ENCODE peak calls at places on chromosomes 6 and 20, in four cellular contexts. One of them, this sample, is unnamed.

GRCh38 chr20:3461911-3462677 is 8.7 kb upstream of the ATRN start:
- DNase-seq in endodermal cell: no peak
- DNase-seq in brain microvascular endothelial cell: no peak
- DNase-seq in coronary artery: no peak
- DNase-seq in this sample: no peak

GRCh38 chr6:170285482-170285881 is 5.4 kb downstream of the DLL1 start:
- DNase-seq in endodermal cell: no peak
- DNase-seq in coronary artery: no peak
- DNase-seq in brain microvascular endothelial cell: no peak
- DNase-seq in this sample: no peak

GRCh38 chr6:81727876-81728517 is 24.5 kb downstream of the TENT5A start:
- DNase-seq in coronary artery: no peak
- DNase-seq in brain microvascular endothelial cell: no peak
- DNase-seq in endodermal cell: no peak
- DNase-seq in this sample: no peak

GRCh38 chr6:137894779-137895385 is 27.8 kb downstream of the TNFAIP3 start:
- DNase-seq in coronary artery: no peak
- DNase-seq in brain microvascular endothelial cell: no peak
- DNase-seq in endodermal cell: no peak
- DNase-seq in this sample: no peak

GRCh38 chr6:30071081-30071818 is 4.3 kb downstream of the PPP1R11 start:
- DNase-seq in endodermal cell: peak
- DNase-seq in coronary artery: no peak
- DNase-seq in brain microvascular endothelial cell: peak
- DNase-seq in this sample: no peak

GRCh38 chr20:48706710-48707339 is 121.0 kb downstream of the PREX1 start:
- DNase-seq in coronary artery: peak
- DNase-seq in brain microvascular endothelial cell: no peak
- DNase-seq in endodermal cell: no peak
- DNase-seq in this sample: no peak

GRCh38 chr6:7916959-7917358 is 6.4 kb upstream of the TXNDC5 start:
- DNase-seq in coronary artery: no peak
- DNase-seq in brain microvascular endothelial cell: no peak
- DNase-seq in endodermal cell: no peak
- DNase-seq in this sample: no peak

GRCh38 chr6:108921547-108922331 is 73.5 kb downstream of the ARMC2 start:
- DNase-seq in endodermal cell: no peak
- DNase-seq in coronary artery: no peak
- DNase-seq in brain microvascular endothelial cell: no peak
- DNase-seq in this sample: no peak

DNA sequence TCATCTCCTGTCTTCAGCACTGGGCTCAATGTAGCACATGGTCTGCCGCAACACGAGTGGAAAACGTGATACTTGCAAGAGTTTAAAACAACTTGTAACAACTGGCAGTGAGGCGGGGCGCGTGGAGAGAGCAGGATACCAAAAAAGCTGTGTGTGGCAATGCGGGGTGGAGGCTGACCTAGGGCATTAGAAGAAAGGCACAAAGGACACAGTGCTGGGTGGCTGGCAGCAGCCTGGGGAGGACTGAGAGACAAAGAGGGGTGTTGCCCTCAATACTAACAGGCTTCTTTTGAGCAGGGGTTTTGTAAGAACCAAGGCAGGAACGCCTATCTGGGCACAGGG is 1.5 kb upstream of the GFOD1 start:
- DNase-seq in coronary artery: no peak
- DNase-seq in endodermal cell: no peak
- DNase-seq in brain microvascular endothelial cell: no peak
- DNase-seq in this sample: no peak
- H3K27ac ChIP-seq in coronary artery: peak
- H3K27ac ChIP-seq in endodermal cell: no peak
- H3K27ac ChIP-seq in brain microvascular endothelial cell: no peak
- H3K27ac ChIP-seq in this sample: no peak

DNA sequence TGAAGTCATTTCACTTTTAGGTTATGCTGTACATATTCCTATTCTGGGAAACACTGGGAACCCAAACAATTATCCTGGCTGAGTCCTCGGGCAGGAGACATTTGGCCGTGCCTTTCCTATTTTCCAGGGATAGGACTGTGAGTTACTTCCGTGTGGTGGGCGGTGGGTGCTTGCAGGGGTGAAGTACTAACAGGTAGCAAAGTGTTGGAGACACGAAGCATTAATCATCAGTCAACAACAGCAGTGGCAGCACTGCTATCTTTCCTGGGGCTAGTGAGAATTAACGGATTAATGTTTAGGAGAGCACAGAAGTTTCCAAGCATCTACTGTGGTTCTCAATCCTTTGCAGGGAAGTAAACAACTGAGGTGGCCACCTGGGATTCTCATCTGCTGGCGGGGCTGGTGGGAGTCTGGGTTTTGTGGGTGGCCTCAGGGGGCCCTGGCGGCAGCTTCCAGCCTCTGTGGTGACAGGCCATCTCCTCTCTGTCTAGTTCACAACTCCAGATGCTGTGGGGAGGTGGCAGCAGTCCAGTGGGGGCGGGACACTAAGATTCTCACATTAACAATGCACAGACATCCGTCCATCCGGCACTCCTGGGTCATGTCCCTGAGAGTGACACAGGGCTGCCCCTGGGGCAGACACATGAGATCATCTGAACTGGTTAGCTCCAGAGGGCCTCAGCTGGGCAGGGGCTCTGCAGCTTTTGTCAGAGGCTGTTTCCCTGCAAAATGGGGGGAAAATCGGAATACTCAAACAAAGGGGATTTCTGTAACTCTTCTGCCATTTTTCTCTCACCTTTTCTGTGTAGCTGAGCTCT is 90.9 kb downstream of the GJA10 start:
- DNase-seq in brain microvascular endothelial cell: peak
- DNase-seq in coronary artery: no peak
- DNase-seq in endodermal cell: no peak
- DNase-seq in this sample: peak
- H3K27ac ChIP-seq in brain microvascular endothelial cell: peak
- H3K27ac ChIP-seq in coronary artery: peak
- H3K27ac ChIP-seq in endodermal cell: peak
- H3K27ac ChIP-seq in this sample: peak

DNA sequence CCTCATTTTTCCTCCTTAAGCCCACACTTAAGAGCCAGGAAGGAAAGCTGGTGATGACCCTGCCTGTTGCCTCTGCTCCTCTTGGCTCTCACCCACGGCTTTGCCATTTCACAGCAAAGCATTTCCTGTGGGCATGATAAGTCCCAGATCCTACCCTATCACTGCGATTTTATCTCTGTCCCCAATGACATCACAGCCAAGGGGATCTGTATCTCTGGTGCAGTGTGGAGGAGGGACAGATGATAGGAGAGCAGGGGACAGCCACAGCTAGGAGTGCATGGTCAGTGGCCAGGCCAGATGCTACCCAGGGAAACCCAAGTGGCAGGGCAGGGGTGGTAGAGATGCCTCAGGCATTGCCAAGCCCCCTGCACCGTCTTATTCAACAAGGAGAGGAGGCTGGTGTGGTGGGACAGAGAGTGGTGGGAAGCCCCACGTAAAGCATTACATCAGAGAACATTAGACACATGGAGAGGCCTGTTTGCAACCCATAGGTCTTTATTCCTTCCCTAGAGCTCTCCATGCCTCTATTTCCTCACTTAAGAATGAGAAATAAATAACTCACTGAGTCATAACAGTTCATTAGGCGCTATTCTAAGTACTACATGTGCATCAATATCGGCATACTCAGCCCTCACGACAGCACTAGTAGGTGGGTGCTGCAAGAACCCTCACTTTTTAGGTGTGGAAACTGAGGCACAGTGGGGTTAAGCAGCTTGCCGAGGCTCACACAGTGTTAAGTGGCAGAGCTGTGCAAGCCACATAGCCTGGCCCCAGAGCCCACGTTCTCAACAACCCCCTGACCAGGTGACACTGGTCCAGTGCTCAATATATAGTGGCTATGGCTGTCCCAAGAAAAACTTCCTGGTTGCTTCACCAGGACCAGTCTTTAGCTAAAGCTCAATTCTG is 4.6 kb downstream of the TFEB start:
- DNase-seq in endodermal cell: no peak
- DNase-seq in coronary artery: no peak
- DNase-seq in brain microvascular endothelial cell: no peak
- DNase-seq in this sample: no peak
- H3K27ac ChIP-seq in endodermal cell: no peak
- H3K27ac ChIP-seq in coronary artery: no peak
- H3K27ac ChIP-seq in brain microvascular endothelial cell: no peak
- H3K27ac ChIP-seq in this sample: no peak

GRCh38 chr6:89297695-89298351 is 17.3 kb downstream of the GABRR2 start:
- DNase-seq in endodermal cell: no peak
- DNase-seq in brain microvascular endothelial cell: peak
- DNase-seq in coronary artery: no peak
- DNase-seq in this sample: no peak
- H3K27ac ChIP-seq in endodermal cell: no peak
- H3K27ac ChIP-seq in brain microvascular endothelial cell: no peak
- H3K27ac ChIP-seq in coronary artery: peak
- H3K27ac ChIP-seq in this sample: no peak

GRCh38 chr20:44613575-44613974 is 31.2 kb downstream of the PKIG start:
- DNase-seq in brain microvascular endothelial cell: no peak
- DNase-seq in coronary artery: no peak
- DNase-seq in endodermal cell: no peak
- DNase-seq in this sample: no peak
- H3K27ac ChIP-seq in brain microvascular endothelial cell: no peak
- H3K27ac ChIP-seq in coronary artery: peak
- H3K27ac ChIP-seq in endodermal cell: no peak
- H3K27ac ChIP-seq in this sample: peak

DNA sequence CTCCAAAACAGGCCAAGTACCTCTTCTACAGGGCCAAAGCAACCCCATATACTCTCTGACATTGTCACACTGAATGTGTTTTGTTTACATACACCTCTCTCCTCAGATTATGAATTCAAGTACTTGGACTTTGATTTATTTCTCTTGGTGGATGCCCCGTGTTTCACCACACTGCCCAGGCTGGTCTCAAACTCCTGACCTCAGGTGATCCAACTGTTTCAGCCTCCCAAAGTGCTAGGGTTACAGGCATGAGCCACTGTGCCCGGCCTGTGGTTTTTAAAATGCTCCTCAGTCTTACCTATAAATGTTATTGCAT is 16.1 kb downstream of the CSNK2A1 start:
- DNase-seq in coronary artery: no peak
- DNase-seq in endodermal cell: no peak
- DNase-seq in brain microvascular endothelial cell: no peak
- DNase-seq in this sample: no peak
- H3K27ac ChIP-seq in coronary artery: no peak
- H3K27ac ChIP-seq in endodermal cell: no peak
- H3K27ac ChIP-seq in brain microvascular endothelial cell: no peak
- H3K27ac ChIP-seq in this sample: no peak

This sample was measured in lung.